ENCODE peak calls at places on chromosomes 2 and 18, in four cellular contexts. O is IMR-90, Z is left ventricle myocardium inferior, I is ovary. S is an unnamed sample. For H3K4me1, the result is how much of the 10 kb centered on the place peaks cover.

GRCh38 chr18:78479443-78479842 is 500.2 kb upstream of the SALL3 start:
- DNase-seq in Z (no peak), I (no peak), O (no peak), S (no peak)

GRCh38 chr2:240812721-240813120 is 7.3 kb downstream of the KIF1A start:
- DNase-seq in O (no peak), Z (peak), I (peak), S (no peak)

GRCh38 chr2:12716250-12717190 is at the start of gene TRIB2:
- DNase-seq in Z (peak), O (peak), I (peak), S (peak)

GRCh38 chr2:75605770-75606535 is 40.6 kb upstream of the MRPL19 start:
- DNase-seq in I (no peak), Z (no peak), O (peak), S (no peak)

GRCh38 chr2:144516981-144517824 is 2.7 kb downstream of the ZEB2 start:
- DNase-seq in I (peak), Z (peak), O (peak), S (no peak)

GRCh38 chr2:157182204-157182709 is 75.2 kb upstream of the GALNT5 start:
- DNase-seq in O (peak), I (no peak), Z (no peak), S (no peak)

GRCh38 chr2:71235930-71236587 is 9.2 kb upstream of the PAIP2B start:
- DNase-seq in I (no peak), Z (no peak), O (no peak), S (no peak)

GRCh38 chr18:27996792-27997191 is 180.1 kb downstream of the CDH2 start:
- DNase-seq in Z (no peak), I (no peak), O (peak), S (no peak)

GRCh38 chr2:212863185-212863588 is 288.2 kb downstream of the IKZF2 start:
- DNase-seq in Z (no peak), I (no peak), O (no peak), S (no peak)

GRCh38 chr2:190853659-190854386 is 26.8 kb upstream of the GLS start:
- DNase-seq in I (no peak), Z (no peak), O (no peak), S (no peak)

GRCh38 chr2:73894877-73895276 is 2.1 kb downstream of the ACTG2 start:
- DNase-seq in O (no peak), I (no peak), Z (no peak), S (no peak)

GRCh38 chr2:74457129-74457548 is 1.1 kb upstream of the WBP1 start:
- DNase-seq in I (no peak), Z (no peak), O (peak), S (peak)

GRCh38 chr2:1869987-1870386 is 125.7 kb upstream of the PXDN start:
- DNase-seq in I (no peak), O (no peak), Z (no peak), S (no peak)

GRCh38 chr18:75162467-75162866 is 46.5 kb downstream of the PTGR3 start:
- DNase-seq in I (no peak), Z (no peak), O (peak), S (no peak)

GRCh38 chr2:219739061-219739460 is 111.6 kb downstream of the SLC4A3 start:
- DNase-seq in O (peak), I (no peak), Z (no peak), S (no peak)

GRCh38 chr18:10067670-10068659 is 154.1 kb downstream of the VAPA start:
- DNase-seq in O (no peak), I (no peak), Z (no peak), S (no peak)

DNA sequence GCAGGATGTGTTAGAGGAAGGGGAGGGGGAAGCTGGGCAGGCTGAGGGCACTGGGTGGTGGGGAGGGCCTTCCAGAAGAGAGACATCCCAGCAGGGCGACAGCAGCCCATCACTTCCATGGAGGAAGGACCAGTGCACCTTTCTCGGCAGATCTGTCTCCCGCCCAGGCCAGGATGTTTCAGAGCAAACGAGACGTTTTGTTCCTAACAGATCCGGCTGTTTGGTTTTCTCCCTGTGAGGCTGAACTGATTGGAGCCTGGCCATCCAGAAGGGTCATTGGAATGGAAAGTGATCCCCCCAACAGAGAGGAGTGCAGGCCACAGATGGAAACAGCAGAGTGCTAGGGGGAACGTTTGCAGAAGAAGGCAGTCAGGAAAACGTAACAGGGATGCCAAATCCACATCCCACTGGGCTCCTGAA is 127.0 kb downstream of the SEPTIN10 start:
- DNase-seq in O (no peak), I (no peak), Z (no peak), S (no peak)
- H3K4me1 ChIP-seq in O (under half), I (under half), Z (under half), S (under half)

DNA sequence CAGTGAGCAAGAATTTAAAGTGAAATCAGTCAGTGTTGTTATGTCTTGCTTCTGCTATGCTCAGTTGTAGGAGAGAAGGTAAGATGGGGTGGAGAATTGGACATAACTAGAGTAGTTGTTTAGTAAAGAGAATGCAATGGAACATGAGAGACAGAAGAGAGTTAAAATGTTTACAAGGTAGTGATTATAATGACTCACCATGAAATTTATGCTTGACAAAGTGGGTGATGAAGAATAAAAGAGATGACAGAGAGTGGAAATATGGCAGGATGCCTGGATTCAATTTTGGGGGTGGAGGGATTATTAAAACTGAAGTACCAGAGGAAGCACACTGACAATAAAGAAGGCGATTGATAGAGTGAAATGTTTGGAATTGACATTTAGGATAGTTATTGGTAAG is 10.6 kb downstream of the SCG2 start:
- DNase-seq in Z (no peak), I (no peak), O (peak), S (no peak)
- H3K4me3 ChIP-seq in Z (no peak), I (no peak), O (no peak), S (no peak)

DNA sequence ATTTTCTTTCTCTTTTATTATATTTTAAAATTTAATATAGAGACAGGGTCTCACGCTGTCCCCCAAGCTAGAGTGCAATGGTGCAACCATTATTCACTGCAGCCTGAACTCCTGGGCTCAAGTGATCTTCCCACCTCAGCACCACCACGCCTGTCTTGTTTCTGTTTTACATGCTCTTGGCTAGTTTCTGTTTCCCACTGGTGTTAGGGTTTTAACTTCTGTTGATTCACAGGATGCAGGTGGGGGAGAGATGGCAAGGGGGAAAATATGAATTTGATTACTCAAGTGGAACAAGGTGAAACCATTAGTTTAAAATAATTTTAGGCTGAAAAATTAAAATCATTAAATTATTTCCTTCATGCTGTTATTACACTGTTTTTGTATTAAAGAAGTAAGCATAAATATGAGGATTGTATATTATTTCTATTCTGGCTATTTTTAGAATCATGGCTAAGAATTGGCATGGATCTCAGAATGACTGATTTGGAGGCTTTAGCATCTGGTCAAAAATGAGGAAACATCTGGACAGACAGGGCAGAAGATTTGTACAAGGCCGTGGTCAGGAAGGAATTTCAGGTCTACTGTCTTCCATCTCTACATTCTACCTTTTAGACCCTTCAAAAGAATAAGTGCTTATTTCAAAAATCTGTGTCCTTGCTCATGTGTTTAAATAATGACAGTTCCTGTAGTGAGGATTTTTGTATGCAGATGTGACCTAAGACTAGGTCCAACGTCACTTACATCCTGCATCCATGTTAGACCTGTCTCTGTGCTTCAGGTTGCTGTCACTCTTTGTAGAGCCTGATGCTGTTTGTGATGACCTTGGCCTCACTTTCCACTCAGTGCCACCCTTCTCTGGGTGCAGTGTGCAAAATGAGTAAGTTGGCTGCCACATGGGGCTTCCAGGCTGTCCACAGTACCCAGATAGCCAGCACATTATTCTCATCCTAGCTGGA is 54.9 kb upstream of the B3GNT2 start:
- DNase-seq in O (no peak), I (no peak), Z (no peak), S (no peak)
- H3K4me1 ChIP-seq in O (under half), I (under half), Z (under half), S (under half)

GRCh38 chr2:236776695-236777251 is 207.1 kb downstream of the ACKR3 start:
- DNase-seq in Z (no peak), I (no peak), O (peak), S (no peak)

GRCh38 chr2:236773206-236773605 is 203.6 kb downstream of the ACKR3 start:
- DNase-seq in Z (no peak), O (no peak), I (no peak), S (no peak)

GRCh38 chr2:236775521-236775920 is 205.9 kb downstream of the ACKR3 start:
- DNase-seq in Z (no peak), O (no peak), I (no peak), S (no peak)

GRCh38 chr2:236774171-236774570 is 204.5 kb downstream of the ACKR3 start:
- DNase-seq in Z (no peak), O (no peak), I (no peak), S (no peak)

GRCh38 chr2:236777408-236777807 is 207.8 kb downstream of the ACKR3 start:
- DNase-seq in I (no peak), Z (no peak), O (no peak), S (no peak)
- H3K4me3 ChIP-seq in I (no peak), Z (no peak), O (no peak), S (no peak)

GRCh38 chr2:226338825-226339224 is 460.8 kb downstream of the IRS1 start:
- DNase-seq in Z (no peak), O (no peak), I (no peak), S (no peak)

GRCh38 chr2:226339616-226340015 is 460.0 kb downstream of the IRS1 start:
- DNase-seq in Z (no peak), O (no peak), I (no peak), S (no peak)

GRCh38 chr2:226336283-226336682 is 463.3 kb downstream of the IRS1 start:
- DNase-seq in Z (no peak), O (no peak), I (no peak), S (no peak)

GRCh38 chr2:226334981-226335720 is 464.5 kb downstream of the IRS1 start:
- DNase-seq in Z (no peak), I (no peak), O (peak), S (no peak)

DNA sequence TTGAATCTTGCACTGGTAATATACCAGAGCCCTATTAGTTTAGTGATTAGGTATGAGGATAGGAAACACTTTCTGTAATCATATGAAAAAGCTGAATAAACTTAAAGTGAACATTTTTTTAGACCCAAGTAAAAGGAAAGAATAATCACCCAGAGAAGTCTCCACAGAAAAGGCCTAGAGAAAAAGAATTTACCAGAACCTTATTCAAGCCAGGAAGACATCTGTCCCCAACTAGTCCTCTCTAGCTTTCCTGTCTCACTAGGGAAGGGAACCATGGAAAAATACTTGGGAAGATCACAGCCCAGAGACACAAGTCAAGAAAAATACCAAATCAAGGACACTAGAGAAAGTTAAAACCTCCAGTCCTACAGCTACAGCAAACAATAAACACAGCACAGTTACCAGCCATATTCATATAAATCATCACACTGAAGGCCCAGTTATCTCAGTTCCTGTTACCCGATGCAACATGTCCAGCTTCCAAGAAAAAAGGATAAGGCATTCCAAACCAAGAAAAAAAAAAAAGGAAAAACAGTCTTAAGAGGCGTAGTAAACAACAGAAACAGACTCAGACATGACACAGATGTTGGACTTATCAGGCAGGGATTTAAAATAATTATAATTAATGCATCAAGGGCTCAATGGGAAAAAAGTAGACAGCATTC is 461.5 kb downstream of the IRS1 start:
- DNase-seq in O (peak), Z (no peak), I (no peak), S (no peak)
- H3K4me1 ChIP-seq in O (under half), Z (under half), I (under half), S (under half)

S was measured in mucosa of descending colon.